ENCODE peak calls at places on chromosomes 3 and 15, in four cellular contexts. One of them, this sample, is unnamed.

GRCh38 chr15:86624261-86625036 is 544.8 kb downstream of the AGBL1 start:
- DNase-seq in GM12878: no peak
- DNase-seq in IMR-90: peak
- DNase-seq in GM23338: peak
- DNase-seq in this sample: peak

GRCh38 chr3:196740476-196741400 is 1.1 kb downstream of the PAK2 start:
- DNase-seq in GM12878: no peak
- DNase-seq in IMR-90: peak
- DNase-seq in GM23338: peak
- DNase-seq in this sample: peak

GRCh38 chr3:107816082-107816481 is 274.7 kb downstream of the CD47 start:
- DNase-seq in GM12878: no peak
- DNase-seq in IMR-90: no peak
- DNase-seq in GM23338: no peak
- DNase-seq in this sample: no peak

GRCh38 chr3:171333784-171334464 is 126.3 kb downstream of the TNIK start:
- DNase-seq in GM12878: no peak
- DNase-seq in IMR-90: no peak
- DNase-seq in GM23338: no peak
- DNase-seq in this sample: no peak

GRCh38 chr3:119630562-119631329 is 29.6 kb downstream of the POPDC2 start:
- DNase-seq in GM12878: no peak
- DNase-seq in IMR-90: peak
- DNase-seq in GM23338: no peak
- DNase-seq in this sample: no peak

GRCh38 chr3:143313025-143313424 is 193.5 kb downstream of the CHST2 start:
- DNase-seq in GM12878: no peak
- DNase-seq in IMR-90: no peak
- DNase-seq in GM23338: no peak
- DNase-seq in this sample: no peak

GRCh38 chr3:120077726-120078125 is 16.5 kb downstream of the GSK3B start:
- DNase-seq in GM12878: no peak
- DNase-seq in IMR-90: no peak
- DNase-seq in GM23338: no peak
- DNase-seq in this sample: no peak

GRCh38 chr15:48332642-48333034 is 1.4 kb downstream of the DUT start:
- DNase-seq in GM12878: no peak
- DNase-seq in IMR-90: no peak
- DNase-seq in GM23338: peak
- DNase-seq in this sample: peak

GRCh38 chr3:183638092-183638644 is 2.7 kb downstream of the KLHL24 start:
- DNase-seq in GM12878: no peak
- DNase-seq in IMR-90: no peak
- DNase-seq in GM23338: no peak
- DNase-seq in this sample: no peak

DNA sequence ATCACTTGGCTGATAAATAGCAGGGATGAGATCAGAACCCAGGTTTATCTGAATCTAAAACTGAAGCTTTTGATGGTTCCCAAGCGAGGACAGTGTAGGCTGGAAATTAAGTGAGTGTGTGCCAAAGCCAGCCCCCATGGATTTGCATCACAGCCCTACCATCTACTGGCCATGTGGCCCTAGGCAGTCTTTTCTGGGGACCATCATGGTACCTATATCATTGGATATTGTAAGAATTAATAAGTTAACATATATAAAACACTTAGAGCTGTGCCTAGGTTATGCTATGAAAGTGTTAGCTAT is 32.8 kb upstream of the SSR3 start:
- DNase-seq in GM12878: no peak
- DNase-seq in IMR-90: no peak
- DNase-seq in GM23338: no peak
- DNase-seq in this sample: no peak
- H3K4me2 ChIP-seq in GM12878: peak
- H3K4me2 ChIP-seq in IMR-90: no peak
- H3K4me2 ChIP-seq in GM23338: no peak
- H3K4me2 ChIP-seq in this sample: no peak

DNA sequence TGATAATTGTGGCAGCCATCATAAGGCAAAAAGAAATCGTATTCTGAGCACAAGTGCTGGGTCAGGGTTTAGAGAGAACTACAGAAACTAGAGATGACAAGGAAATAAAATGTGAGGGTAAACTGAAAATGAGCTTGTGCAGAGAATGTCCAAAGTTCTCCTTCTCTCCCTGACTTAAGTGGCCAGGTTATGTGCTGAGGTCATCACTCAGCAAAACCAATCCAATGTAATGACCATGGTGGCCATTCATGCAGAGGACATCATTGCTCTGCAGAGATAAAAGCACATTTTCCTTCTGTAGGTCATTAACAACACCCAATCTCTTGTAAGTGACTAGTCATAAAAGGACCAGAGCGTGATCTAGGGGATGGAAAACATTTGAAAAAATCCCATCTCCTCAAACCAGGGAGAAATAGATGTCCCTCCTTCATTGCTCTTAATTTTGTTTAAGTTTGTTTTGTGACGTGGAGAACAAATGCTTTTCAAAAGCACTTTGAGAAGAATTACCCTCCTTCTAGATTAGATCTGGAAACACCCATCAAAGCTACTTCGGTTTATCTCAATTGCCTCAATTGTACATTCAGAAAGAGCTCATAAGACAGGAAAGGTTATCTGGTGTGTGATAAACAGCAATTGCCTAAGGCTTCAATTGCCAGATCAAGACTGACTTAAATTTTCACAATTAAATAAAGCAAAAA is 173.4 kb downstream of the SERPINI1 start:
- DNase-seq in GM12878: no peak
- DNase-seq in IMR-90: no peak
- DNase-seq in GM23338: no peak
- DNase-seq in this sample: no peak
- H2AFZ ChIP-seq in GM12878: no peak
- H2AFZ ChIP-seq in IMR-90: no peak
- H2AFZ ChIP-seq in GM23338: no peak
- H2AFZ ChIP-seq in this sample: no peak

GRCh38 chr3:156252656-156253055 is 132.3 kb downstream of the KCNAB1 start:
- DNase-seq in GM12878: no peak
- DNase-seq in IMR-90: peak
- DNase-seq in GM23338: no peak
- DNase-seq in this sample: no peak

GRCh38 chr3:156251424-156251823 is 131.0 kb downstream of the KCNAB1 start:
- DNase-seq in GM12878: no peak
- DNase-seq in IMR-90: no peak
- DNase-seq in GM23338: peak
- DNase-seq in this sample: no peak

GRCh38 chr3:156253150-156253549 is 132.8 kb downstream of the KCNAB1 start:
- DNase-seq in GM12878: no peak
- DNase-seq in IMR-90: no peak
- DNase-seq in GM23338: no peak
- DNase-seq in this sample: peak

GRCh38 chr3:156246939-156247725 is 126.8 kb downstream of the KCNAB1 start:
- DNase-seq in GM12878: no peak
- DNase-seq in IMR-90: peak
- DNase-seq in GM23338: no peak
- DNase-seq in this sample: no peak

GRCh38 chr3:156250550-156250949 is 130.2 kb downstream of the KCNAB1 start:
- DNase-seq in GM12878: no peak
- DNase-seq in IMR-90: no peak
- DNase-seq in GM23338: no peak
- DNase-seq in this sample: no peak
- H3K4me2 ChIP-seq in GM12878: no peak
- H3K4me2 ChIP-seq in IMR-90: no peak
- H3K4me2 ChIP-seq in GM23338: no peak
- H3K4me2 ChIP-seq in this sample: no peak

GRCh38 chr3:55167586-55168317 is 239.9 kb upstream of the LRTM1 start:
- DNase-seq in GM12878: no peak
- DNase-seq in IMR-90: peak
- DNase-seq in GM23338: no peak
- DNase-seq in this sample: no peak

GRCh38 chr3:55165704-55166103 is 237.8 kb upstream of the LRTM1 start:
- DNase-seq in GM12878: no peak
- DNase-seq in IMR-90: no peak
- DNase-seq in GM23338: no peak
- DNase-seq in this sample: no peak

GRCh38 chr3:55164876-55165275 is 237.0 kb upstream of the LRTM1 start:
- DNase-seq in GM12878: no peak
- DNase-seq in IMR-90: peak
- DNase-seq in GM23338: no peak
- DNase-seq in this sample: no peak

GRCh38 chr3:55165278-55165677 is 237.4 kb upstream of the LRTM1 start:
- DNase-seq in GM12878: no peak
- DNase-seq in IMR-90: peak
- DNase-seq in GM23338: no peak
- DNase-seq in this sample: no peak

GRCh38 chr3:55166577-55167555 is 239.0 kb upstream of the LRTM1 start:
- DNase-seq in GM12878: peak
- DNase-seq in IMR-90: peak
- DNase-seq in GM23338: no peak
- DNase-seq in this sample: no peak
- H2AFZ ChIP-seq in GM12878: no peak
- H2AFZ ChIP-seq in IMR-90: peak
- H2AFZ ChIP-seq in GM23338: no peak
- H2AFZ ChIP-seq in this sample: no peak

GRCh38 chr3:95228416-95228815 is 1165.6 kb downstream of the NSUN3 start:
- DNase-seq in GM12878: no peak
- DNase-seq in IMR-90: no peak
- DNase-seq in GM23338: no peak
- DNase-seq in this sample: no peak

GRCh38 chr3:95227092-95227491 is 1164.2 kb downstream of the NSUN3 start:
- DNase-seq in GM12878: no peak
- DNase-seq in IMR-90: no peak
- DNase-seq in GM23338: no peak
- DNase-seq in this sample: no peak

GRCh38 chr3:95226437-95226836 is 1163.6 kb downstream of the NSUN3 start:
- DNase-seq in GM12878: no peak
- DNase-seq in IMR-90: no peak
- DNase-seq in GM23338: no peak
- DNase-seq in this sample: no peak
- H3K4me2 ChIP-seq in GM12878: no peak
- H3K4me2 ChIP-seq in IMR-90: no peak
- H3K4me2 ChIP-seq in GM23338: no peak
- H3K4me2 ChIP-seq in this sample: no peak

DNA sequence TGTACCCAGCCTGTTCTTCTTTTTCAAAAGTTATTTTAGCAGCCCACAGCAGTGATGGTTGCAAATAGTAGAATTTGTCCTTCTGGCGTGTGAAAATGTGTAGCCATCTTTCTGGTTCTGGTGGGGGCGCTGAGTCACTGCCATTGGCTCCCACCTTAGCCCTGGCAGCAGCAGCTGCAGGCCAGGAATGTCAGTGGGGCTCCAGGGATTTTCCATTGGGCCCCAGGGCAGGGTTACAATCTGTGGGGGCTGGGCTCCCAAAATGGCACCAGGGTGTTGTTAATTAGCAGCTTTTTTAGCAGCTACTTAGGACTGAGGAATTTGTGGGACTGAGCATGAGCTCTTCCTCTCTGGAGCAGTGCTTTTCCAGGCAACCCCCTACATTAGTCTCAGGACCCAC is 38.9 kb downstream of the TOPAZ1 start:
- DNase-seq in GM12878: no peak
- DNase-seq in IMR-90: no peak
- DNase-seq in GM23338: peak
- DNase-seq in this sample: no peak
- H2AFZ ChIP-seq in GM12878: no peak
- H2AFZ ChIP-seq in IMR-90: no peak
- H2AFZ ChIP-seq in GM23338: peak
- H2AFZ ChIP-seq in this sample: no peak

This sample was measured in MM.1S.